ENCODE peak calls at places on chromosomes 11 and 22, in ten cellular contexts. One of them, this sample, is unnamed.

GRCh38 chr11:103978588-103979580 is 57.6 kb upstream of the DDI1 start:
- DNase-seq in GM12878: no peak
- DNase-seq in AG04450: no peak
- DNase-seq in hepatocyte: no peak
- DNase-seq in psoas muscle: no peak
- DNase-seq in lower lobe of right lung: no peak
- DNase-seq in colonic mucosa: no peak
- DNase-seq in GM23338: no peak
- DNase-seq in heart right ventricle: no peak
- DNase-seq in esophagus squamous epithelium: no peak
- DNase-seq in this sample: no peak

GRCh38 chr11:33258631-33259184 is 1.5 kb downstream of the HIPK3 start:
- DNase-seq in psoas muscle: no peak
- DNase-seq in GM12878: no peak
- DNase-seq in esophagus squamous epithelium: no peak
- DNase-seq in AG04450: no peak
- DNase-seq in GM23338: no peak
- DNase-seq in heart right ventricle: no peak
- DNase-seq in hepatocyte: no peak
- DNase-seq in lower lobe of right lung: no peak
- DNase-seq in colonic mucosa: peak
- DNase-seq in this sample: no peak

GRCh38 chr11:116046127-116046526 is 541.9 kb upstream of the CADM1 start:
- DNase-seq in psoas muscle: no peak
- DNase-seq in GM23338: no peak
- DNase-seq in heart right ventricle: no peak
- DNase-seq in GM12878: no peak
- DNase-seq in AG04450: no peak
- DNase-seq in esophagus squamous epithelium: no peak
- DNase-seq in hepatocyte: no peak
- DNase-seq in colonic mucosa: no peak
- DNase-seq in lower lobe of right lung: no peak
- DNase-seq in this sample: no peak

GRCh38 chr22:50486561-50487289 is at the start of gene MIOX:
- DNase-seq in esophagus squamous epithelium: no peak
- DNase-seq in psoas muscle: no peak
- DNase-seq in hepatocyte: no peak
- DNase-seq in lower lobe of right lung: no peak
- DNase-seq in AG04450: no peak
- DNase-seq in GM12878: no peak
- DNase-seq in colonic mucosa: no peak
- DNase-seq in GM23338: no peak
- DNase-seq in heart right ventricle: no peak
- DNase-seq in this sample: no peak

GRCh38 chr11:2142762-2143202 is 3.6 kb upstream of the IGF2 start:
- DNase-seq in heart right ventricle: no peak
- DNase-seq in GM23338: no peak
- DNase-seq in lower lobe of right lung: no peak
- DNase-seq in colonic mucosa: no peak
- DNase-seq in esophagus squamous epithelium: no peak
- DNase-seq in psoas muscle: no peak
- DNase-seq in AG04450: no peak
- DNase-seq in GM12878: peak
- DNase-seq in hepatocyte: no peak
- DNase-seq in this sample: no peak

GRCh38 chr11:68357568-68357967 is 45.2 kb downstream of the LRP5 start:
- DNase-seq in GM23338: no peak
- DNase-seq in colonic mucosa: no peak
- DNase-seq in psoas muscle: no peak
- DNase-seq in esophagus squamous epithelium: no peak
- DNase-seq in GM12878: no peak
- DNase-seq in AG04450: no peak
- DNase-seq in hepatocyte: no peak
- DNase-seq in heart right ventricle: no peak
- DNase-seq in lower lobe of right lung: peak
- DNase-seq in this sample: no peak

GRCh38 chr11:100640071-100640470 is 47.0 kb upstream of the ARHGAP42 start:
- DNase-seq in esophagus squamous epithelium: no peak
- DNase-seq in colonic mucosa: no peak
- DNase-seq in GM23338: no peak
- DNase-seq in lower lobe of right lung: no peak
- DNase-seq in psoas muscle: no peak
- DNase-seq in GM12878: no peak
- DNase-seq in heart right ventricle: no peak
- DNase-seq in hepatocyte: no peak
- DNase-seq in AG04450: no peak
- DNase-seq in this sample: no peak

GRCh38 chr11:10450451-10451398 is 4.3 kb upstream of the AMPD3 start:
- DNase-seq in GM12878: no peak
- DNase-seq in AG04450: no peak
- DNase-seq in esophagus squamous epithelium: no peak
- DNase-seq in heart right ventricle: peak
- DNase-seq in psoas muscle: peak
- DNase-seq in GM23338: peak
- DNase-seq in hepatocyte: peak
- DNase-seq in lower lobe of right lung: peak
- DNase-seq in colonic mucosa: peak
- DNase-seq in this sample: peak

GRCh38 chr11:76802151-76802550 is 19.0 kb downstream of the TSKU start:
- DNase-seq in psoas muscle: no peak
- DNase-seq in GM23338: no peak
- DNase-seq in esophagus squamous epithelium: no peak
- DNase-seq in GM12878: no peak
- DNase-seq in hepatocyte: no peak
- DNase-seq in lower lobe of right lung: no peak
- DNase-seq in AG04450: no peak
- DNase-seq in heart right ventricle: no peak
- DNase-seq in colonic mucosa: peak
- DNase-seq in this sample: no peak

GRCh38 chr11:18749681-18750319 is 23.8 kb upstream of the IGSF22 start:
- DNase-seq in hepatocyte: peak
- DNase-seq in GM23338: peak
- DNase-seq in colonic mucosa: no peak
- DNase-seq in esophagus squamous epithelium: no peak
- DNase-seq in GM12878: no peak
- DNase-seq in psoas muscle: no peak
- DNase-seq in lower lobe of right lung: no peak
- DNase-seq in heart right ventricle: no peak
- DNase-seq in AG04450: peak
- DNase-seq in this sample: no peak

GRCh38 chr11:34566736-34567135 is 53.1 kb upstream of the ELF5 start:
- DNase-seq in AG04450: no peak
- DNase-seq in GM23338: no peak
- DNase-seq in GM12878: no peak
- DNase-seq in esophagus squamous epithelium: no peak
- DNase-seq in hepatocyte: no peak
- DNase-seq in lower lobe of right lung: no peak
- DNase-seq in colonic mucosa: no peak
- DNase-seq in heart right ventricle: no peak
- DNase-seq in psoas muscle: no peak
- DNase-seq in this sample: no peak

GRCh38 chr11:34573537-34573936 is 47.4 kb upstream of the EHF start:
- DNase-seq in lower lobe of right lung: no peak
- DNase-seq in GM12878: no peak
- DNase-seq in heart right ventricle: no peak
- DNase-seq in AG04450: no peak
- DNase-seq in esophagus squamous epithelium: no peak
- DNase-seq in colonic mucosa: no peak
- DNase-seq in hepatocyte: no peak
- DNase-seq in GM23338: no peak
- DNase-seq in psoas muscle: no peak
- DNase-seq in this sample: no peak

GRCh38 chr11:34566209-34566551 is 52.6 kb upstream of the ELF5 start:
- DNase-seq in colonic mucosa: no peak
- DNase-seq in AG04450: no peak
- DNase-seq in lower lobe of right lung: no peak
- DNase-seq in GM23338: no peak
- DNase-seq in esophagus squamous epithelium: no peak
- DNase-seq in heart right ventricle: no peak
- DNase-seq in psoas muscle: no peak
- DNase-seq in GM12878: no peak
- DNase-seq in hepatocyte: no peak
- DNase-seq in this sample: no peak

GRCh38 chr11:34567733-34568132 is 53.2 kb upstream of the EHF start:
- DNase-seq in psoas muscle: no peak
- DNase-seq in hepatocyte: no peak
- DNase-seq in lower lobe of right lung: no peak
- DNase-seq in esophagus squamous epithelium: no peak
- DNase-seq in AG04450: no peak
- DNase-seq in GM23338: no peak
- DNase-seq in heart right ventricle: no peak
- DNase-seq in GM12878: no peak
- DNase-seq in colonic mucosa: no peak
- DNase-seq in this sample: no peak

DNA sequence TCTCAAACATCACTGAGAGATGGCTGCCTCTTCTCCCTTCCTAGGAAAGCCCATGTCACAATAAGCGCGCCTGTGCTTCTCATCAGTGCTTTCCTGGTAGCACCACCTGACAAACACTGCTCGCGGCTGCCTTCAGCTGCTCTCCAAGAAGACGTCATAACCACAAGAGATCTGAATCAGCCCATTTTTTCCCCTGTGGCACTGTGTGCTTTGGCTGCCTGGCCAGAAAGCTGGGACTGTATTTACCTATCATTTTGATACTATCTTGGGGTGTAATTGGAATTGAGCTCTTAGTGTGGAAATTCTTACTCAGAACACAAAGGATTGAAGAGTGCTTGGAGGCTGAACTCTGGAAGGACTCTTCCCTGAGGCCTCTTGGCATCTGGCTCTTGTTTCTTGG is 50.3 kb upstream of the EHF start:
- DNase-seq in heart right ventricle: no peak
- DNase-seq in esophagus squamous epithelium: no peak
- DNase-seq in lower lobe of right lung: no peak
- DNase-seq in hepatocyte: no peak
- DNase-seq in colonic mucosa: no peak
- DNase-seq in GM12878: no peak
- DNase-seq in GM23338: no peak
- DNase-seq in AG04450: no peak
- DNase-seq in psoas muscle: no peak
- DNase-seq in this sample: no peak
- H3K27ac ChIP-seq in heart right ventricle: no peak
- H3K27ac ChIP-seq in esophagus squamous epithelium: no peak
- H3K27ac ChIP-seq in lower lobe of right lung: no peak
- H3K27ac ChIP-seq in hepatocyte: no peak
- H3K27ac ChIP-seq in colonic mucosa: no peak
- H3K27ac ChIP-seq in GM12878: no peak
- H3K27ac ChIP-seq in GM23338: no peak
- H3K27ac ChIP-seq in AG04450: no peak
- H3K27ac ChIP-seq in psoas muscle: no peak
- H3K27ac ChIP-seq in this sample: no peak

GRCh38 chr11:118884613-118885274 is 1.1 kb downstream of the CXCR5 start:
- DNase-seq in esophagus squamous epithelium: no peak
- DNase-seq in lower lobe of right lung: no peak
- DNase-seq in AG04450: no peak
- DNase-seq in colonic mucosa: no peak
- DNase-seq in GM23338: no peak
- DNase-seq in GM12878: no peak
- DNase-seq in heart right ventricle: no peak
- DNase-seq in hepatocyte: no peak
- DNase-seq in psoas muscle: no peak
- DNase-seq in this sample: no peak
- H3K4me3 ChIP-seq in esophagus squamous epithelium: no peak
- H3K4me3 ChIP-seq in lower lobe of right lung: no peak
- H3K4me3 ChIP-seq in AG04450: no peak
- H3K4me3 ChIP-seq in colonic mucosa: no peak
- H3K4me3 ChIP-seq in GM23338: no peak
- H3K4me3 ChIP-seq in GM12878: no peak
- H3K4me3 ChIP-seq in heart right ventricle: no peak
- H3K4me3 ChIP-seq in hepatocyte: no peak
- H3K4me3 ChIP-seq in psoas muscle: no peak
- H3K4me3 ChIP-seq in this sample: peak

GRCh38 chr11:134683860-134684259 is 271.8 kb upstream of the B3GAT1 start:
- DNase-seq in heart right ventricle: no peak
- DNase-seq in hepatocyte: no peak
- DNase-seq in AG04450: no peak
- DNase-seq in esophagus squamous epithelium: no peak
- DNase-seq in lower lobe of right lung: no peak
- DNase-seq in psoas muscle: no peak
- DNase-seq in GM23338: no peak
- DNase-seq in GM12878: no peak
- DNase-seq in colonic mucosa: no peak
- DNase-seq in this sample: no peak

GRCh38 chr11:134686418-134686817 is 274.4 kb upstream of the B3GAT1 start:
- DNase-seq in GM23338: peak
- DNase-seq in heart right ventricle: no peak
- DNase-seq in AG04450: no peak
- DNase-seq in colonic mucosa: no peak
- DNase-seq in psoas muscle: no peak
- DNase-seq in hepatocyte: no peak
- DNase-seq in esophagus squamous epithelium: no peak
- DNase-seq in GM12878: no peak
- DNase-seq in lower lobe of right lung: no peak
- DNase-seq in this sample: no peak

GRCh38 chr11:134687548-134687947 is 275.5 kb upstream of the B3GAT1 start:
- DNase-seq in heart right ventricle: no peak
- DNase-seq in esophagus squamous epithelium: no peak
- DNase-seq in psoas muscle: no peak
- DNase-seq in hepatocyte: no peak
- DNase-seq in AG04450: no peak
- DNase-seq in lower lobe of right lung: no peak
- DNase-seq in GM23338: no peak
- DNase-seq in GM12878: no peak
- DNase-seq in colonic mucosa: no peak
- DNase-seq in this sample: no peak

GRCh38 chr11:134684576-134684975 is 272.5 kb upstream of the B3GAT1 start:
- DNase-seq in heart right ventricle: no peak
- DNase-seq in psoas muscle: no peak
- DNase-seq in lower lobe of right lung: no peak
- DNase-seq in GM23338: no peak
- DNase-seq in AG04450: no peak
- DNase-seq in colonic mucosa: no peak
- DNase-seq in hepatocyte: no peak
- DNase-seq in GM12878: no peak
- DNase-seq in esophagus squamous epithelium: no peak
- DNase-seq in this sample: no peak

DNA sequence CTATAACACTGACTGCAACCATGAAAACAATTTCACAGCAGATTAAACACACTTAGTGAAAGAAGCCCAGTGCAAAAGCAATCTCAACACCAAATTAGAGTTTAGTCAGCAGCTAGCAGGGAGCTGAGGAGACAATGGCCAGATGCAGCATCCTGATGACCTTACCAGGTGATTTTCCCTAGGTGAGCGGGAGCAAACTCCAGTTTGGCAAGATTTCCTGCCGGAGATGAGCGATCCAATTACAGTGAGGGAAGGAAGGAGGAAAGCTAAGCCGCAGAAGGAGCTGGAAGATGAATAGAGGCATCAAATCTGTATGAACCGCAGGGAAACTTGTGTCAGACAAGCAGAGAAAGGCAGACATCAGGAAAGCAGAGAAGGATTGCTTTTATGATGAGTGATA is 273.9 kb upstream of the B3GAT1 start:
- DNase-seq in esophagus squamous epithelium: no peak
- DNase-seq in GM12878: no peak
- DNase-seq in AG04450: no peak
- DNase-seq in psoas muscle: no peak
- DNase-seq in GM23338: peak
- DNase-seq in lower lobe of right lung: no peak
- DNase-seq in hepatocyte: no peak
- DNase-seq in colonic mucosa: no peak
- DNase-seq in heart right ventricle: no peak
- DNase-seq in this sample: no peak
- H3K27ac ChIP-seq in esophagus squamous epithelium: no peak
- H3K27ac ChIP-seq in GM12878: no peak
- H3K27ac ChIP-seq in AG04450: no peak
- H3K27ac ChIP-seq in psoas muscle: no peak
- H3K27ac ChIP-seq in GM23338: no peak
- H3K27ac ChIP-seq in lower lobe of right lung: no peak
- H3K27ac ChIP-seq in hepatocyte: no peak
- H3K27ac ChIP-seq in colonic mucosa: no peak
- H3K27ac ChIP-seq in heart right ventricle: no peak
- H3K27ac ChIP-seq in this sample: no peak

GRCh38 chr11:27012254-27012921 is 18.5 kb downstream of the FIBIN start:
- DNase-seq in heart right ventricle: no peak
- DNase-seq in psoas muscle: no peak
- DNase-seq in lower lobe of right lung: no peak
- DNase-seq in esophagus squamous epithelium: no peak
- DNase-seq in AG04450: peak
- DNase-seq in hepatocyte: peak
- DNase-seq in GM12878: no peak
- DNase-seq in GM23338: peak
- DNase-seq in colonic mucosa: peak
- DNase-seq in this sample: no peak
- H3K4me3 ChIP-seq in heart right ventricle: no peak
- H3K4me3 ChIP-seq in psoas muscle: no peak
- H3K4me3 ChIP-seq in lower lobe of right lung: no peak
- H3K4me3 ChIP-seq in esophagus squamous epithelium: no peak
- H3K4me3 ChIP-seq in AG04450: peak
- H3K4me3 ChIP-seq in hepatocyte: no peak
- H3K4me3 ChIP-seq in GM12878: no peak
- H3K4me3 ChIP-seq in GM23338: no peak
- H3K4me3 ChIP-seq in colonic mucosa: no peak
- H3K4me3 ChIP-seq in this sample: no peak

This sample was measured in CD4-positive, alpha-beta memory T cell.